ENCODE peak calls at places on chromosomes 16 and 17, in four cellular contexts. E, V, C and G are unnamed samples.

GRCh38 chr16:89344314-89344828 is 126.9 kb downstream of the ZNF778 start:
- DNase-seq in V (no peak), C (no peak), E (no peak), G (no peak)

GRCh38 chr16:79768594-79768993 is 168.1 kb upstream of the MAF start:
- DNase-seq in E (no peak), C (no peak), V (no peak), G (no peak)

GRCh38 chr16:85553436-85554113 is 59.5 kb upstream of the GSE1 start:
- DNase-seq in V (no peak), C (no peak), E (peak), G (peak)

GRCh38 chr16:67394271-67395104 is 1.2 kb upstream of the TPPP3 start:
- DNase-seq in V (no peak), C (no peak), E (no peak), G (no peak)

GRCh38 chr16:30340621-30341020 is 14.5 kb downstream of the CD2BP2 start:
- DNase-seq in E (no peak), C (no peak), V (no peak), G (no peak)

GRCh38 chr17:5672141-5672540 is 87.8 kb upstream of the NLRP1 start:
- DNase-seq in E (no peak), V (no peak), C (no peak), G (no peak)

GRCh38 chr17:60817187-60817586 is 139.5 kb downstream of the BCAS3 start:
- DNase-seq in E (no peak), C (no peak), V (no peak), G (no peak)

GRCh38 chr17:78729636-78730035 is 52.4 kb downstream of the CYTH1 start:
- DNase-seq in E (no peak), C (no peak), V (no peak), G (no peak)

GRCh38 chr17:66667491-66668030 is 167.4 kb upstream of the CACNG5 start:
- DNase-seq in V (peak), E (no peak), C (no peak), G (no peak)

GRCh38 chr17:17685775-17686291 is 4.6 kb downstream of the RAI1 start:
- DNase-seq in C (no peak), V (no peak), E (no peak), G (no peak)

GRCh38 chr16:30382398-30383015 is at the start of gene SEPTIN1:
- DNase-seq in E (no peak), C (no peak), V (peak), G (no peak)

GRCh38 chr17:44167181-44167861 is 3.2 kb upstream of the ASB16 start:
- DNase-seq in C (no peak), E (no peak), V (no peak), G (no peak)
- TF ChIP-seq BRCA1 in C (no peak), E (no peak), V (no peak), G (no peak)

GRCh38 chr16:57993452-57993851 is 7.0 kb downstream of the ZNF319 start:
- DNase-seq in V (no peak), E (no peak), C (no peak), G (no peak)
- TF ChIP-seq BRCA1 in V (no peak), E (no peak), C (no peak), G (no peak)

GRCh38 chr16:75389096-75389692 is 44.1 kb downstream of the CFDP1 start:
- DNase-seq in E (no peak), C (no peak), V (no peak), G (no peak)

GRCh38 chr16:75392911-75393310 is 40.4 kb downstream of the CFDP1 start:
- DNase-seq in V (no peak), E (no peak), C (no peak), G (no peak)

GRCh38 chr16:75385507-75386152 is 47.7 kb downstream of the CFDP1 start:
- DNase-seq in C (no peak), V (peak), E (peak), G (peak)

GRCh38 chr16:75387951-75388350 is 45.4 kb downstream of the CFDP1 start:
- DNase-seq in E (no peak), C (no peak), V (no peak), G (no peak)

GRCh38 chr16:75391254-75391653 is 42.0 kb downstream of the CFDP1 start:
- DNase-seq in V (no peak), C (no peak), E (no peak), G (no peak)
- TF ChIP-seq BRCA1 in V (no peak), C (no peak), E (no peak), G (no peak)

DNA sequence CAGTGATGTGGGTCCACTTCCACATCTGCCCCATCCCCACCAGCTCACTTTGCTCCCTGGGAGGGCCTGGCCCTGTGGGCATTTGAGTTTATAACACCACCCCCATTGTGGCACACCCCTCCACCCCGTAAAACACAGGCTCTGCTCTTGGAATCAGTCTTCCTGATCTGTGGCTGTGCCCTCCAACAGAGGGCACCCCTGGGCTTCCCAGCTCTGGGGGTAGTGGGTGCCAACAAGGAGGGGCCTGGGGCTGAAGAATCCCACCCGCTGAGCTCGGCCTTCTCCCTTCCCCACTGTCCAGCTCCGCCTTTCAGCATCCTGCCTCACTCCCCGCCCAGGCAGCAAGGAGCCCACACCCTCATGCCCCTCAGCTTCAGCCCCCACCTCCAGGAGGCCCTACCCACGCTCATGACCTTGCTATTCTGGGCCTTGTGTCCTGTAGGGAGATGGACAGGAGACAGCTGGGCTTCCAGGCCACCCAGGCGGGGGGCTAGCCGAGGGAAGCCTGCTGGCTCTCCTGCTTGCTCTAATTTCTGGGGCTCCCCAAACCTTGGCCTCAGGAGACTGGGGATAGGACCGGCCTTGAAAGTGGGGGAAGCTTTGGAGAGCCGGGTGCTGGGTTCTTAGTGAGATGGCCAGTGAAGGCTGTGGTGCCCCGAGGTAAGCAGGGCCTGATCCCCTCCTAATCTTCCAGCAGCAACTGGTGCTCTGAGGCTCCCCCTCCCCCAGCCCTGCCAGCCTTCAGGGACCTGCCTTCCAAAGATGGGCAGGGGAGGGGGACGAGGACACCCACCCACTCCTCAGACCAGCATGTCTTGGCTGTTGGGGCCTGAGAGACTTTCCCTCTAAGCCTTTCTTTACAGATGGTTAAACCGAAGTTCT is 2.9 kb upstream of the ATP2A1 start:
- DNase-seq in C (no peak), V (no peak), E (no peak), G (no peak)
- TF ChIP-seq BRCA1 in C (no peak), V (no peak), E (no peak), G (no peak)